ENCODE peak calls at places on chromosome 17, in ten cellular contexts. Y is kidney; L is left ventricle myocardium inferior; Z is HCT116; S is GM23338; M is mesendoderm; U is cardiac muscle cell; G is CD8-positive, alpha-beta T cell; O is heart right ventricle; P is uterus. R is an unnamed sample. For H3K4me1, the result is how much of the 10 kb centered on the place peaks cover.

GRCh38 chr17:292016-292415 is 60.6 kb downstream of the RPH3AL start:
- DNase-seq in Y (peak), L (no peak), Z (no peak), S (no peak), M (no peak), U (no peak), G (no peak), O (no peak), P (no peak), R (no peak)

GRCh38 chr17:77427471-77427991 is 286.8 kb downstream of the SEC14L1 start:
- DNase-seq in Y (peak), L (peak), Z (no peak), S (no peak), M (no peak), U (peak), G (no peak), O (peak), P (peak), R (no peak)

GRCh38 chr17:2682304-2682938 is 29.1 kb downstream of the CLUH start:
- DNase-seq in Y (no peak), L (no peak), Z (no peak), S (no peak), M (no peak), U (no peak), G (no peak), O (no peak), P (no peak), R (no peak)

GRCh38 chr17:50807014-50807413 is 28.4 kb upstream of the WFIKKN2 start:
- DNase-seq in Y (no peak), L (no peak), Z (no peak), S (no peak), M (no peak), U (peak), G (no peak), O (no peak), P (no peak), R (no peak)

GRCh38 chr17:46769531-46770438 is 48.7 kb downstream of the WNT3 start:
- DNase-seq in Y (peak), L (no peak), Z (no peak), S (no peak), M (no peak), U (no peak), G (no peak), O (no peak), P (no peak), R (no peak)

GRCh38 chr17:64635647-64636305 is 26.3 kb downstream of the SMURF2 start:
- DNase-seq in Y (no peak), L (no peak), Z (no peak), S (no peak), M (no peak), U (peak), G (no peak), O (no peak), P (no peak), R (no peak)

GRCh38 chr17:81962499-81963441 is 1.8 kb upstream of the NOTUM start:
- DNase-seq in Y (no peak), L (no peak), Z (no peak), S (peak), M (no peak), U (no peak), G (no peak), O (no peak), P (no peak), R (no peak)

GRCh38 chr17:67018429-67019125 is 25.8 kb upstream of the CACNG1 start:
- DNase-seq in Y (no peak), L (no peak), Z (no peak), S (no peak), M (no peak), U (no peak), G (no peak), O (no peak), P (no peak), R (no peak)

GRCh38 chr17:51734462-51734861 is 424.1 kb downstream of the CA10 start:
- DNase-seq in Y (no peak), L (no peak), Z (peak), S (peak), M (peak), U (no peak), G (no peak), O (peak), P (no peak), R (no peak)

GRCh38 chr17:16492613-16493290 is 759 bp upstream of the LRRC75A start:
- DNase-seq in Y (no peak), L (no peak), Z (no peak), S (peak), M (no peak), U (no peak), G (no peak), O (no peak), P (no peak), R (no peak)

GRCh38 chr17:63531022-63531965 is 8.1 kb downstream of the KCNH6 start:
- DNase-seq in Y (peak), L (no peak), Z (no peak), S (no peak), M (no peak), U (no peak), G (no peak), O (no peak), P (no peak), R (no peak)

GRCh38 chr17:77327566-77328463 is 187.0 kb downstream of the SEC14L1 start:
- DNase-seq in Y (peak), L (no peak), Z (no peak), S (no peak), M (no peak), U (no peak), G (no peak), O (no peak), P (no peak), R (no peak)

GRCh38 chr17:27295945-27296344 is 2.0 kb downstream of the WSB1 start:
- DNase-seq in Y (no peak), L (no peak), Z (no peak), S (no peak), M (no peak), U (peak), G (no peak), O (no peak), P (no peak), R (no peak)

GRCh38 chr17:29590979-29591736 is 1.7 kb upstream of the GIT1 start:
- DNase-seq in Y (no peak), L (no peak), Z (peak), S (peak), M (peak), U (peak), G (no peak), O (peak), P (peak), R (no peak)

GRCh38 chr17:75240394-75241142 is 20.8 kb downstream of the GGA3 start:
- DNase-seq in Y (peak), L (no peak), Z (peak), S (peak), M (peak), U (peak), G (no peak), O (no peak), P (no peak), R (no peak)

GRCh38 chr17:40440166-40440565 is 3.1 kb upstream of the IGFBP4 start:
- DNase-seq in Y (no peak), L (no peak), Z (no peak), S (no peak), M (no peak), U (no peak), G (no peak), O (no peak), P (no peak), R (no peak)

GRCh38 chr17:74744714-74745547 is 3.5 kb upstream of the NHERF1 start:
- DNase-seq in Y (peak), L (peak), Z (peak), S (peak), M (peak), U (peak), G (peak), O (peak), P (peak), R (peak)

GRCh38 chr17:1078831-1079561 is 82.1 kb downstream of the TIMM22 start:
- DNase-seq in Y (peak), L (peak), Z (no peak), S (peak), M (peak), U (no peak), G (no peak), O (peak), P (no peak), R (no peak)

GRCh38 chr17:8189041-8189710 is 804 bp downstream of the BORCS6 start:
- DNase-seq in Y (peak), L (peak), Z (no peak), S (no peak), M (no peak), U (no peak), G (peak), O (peak), P (no peak), R (no peak)

GRCh38 chr17:33647976-33648375 is 354.9 kb upstream of the ASIC2 start:
- DNase-seq in Y (no peak), L (no peak), Z (no peak), S (peak), M (peak), U (peak), G (no peak), O (no peak), P (peak), R (no peak)

GRCh38 chr17:10192963-10193362 is 5.4 kb downstream of the GAS7 start:
- DNase-seq in Y (no peak), L (no peak), Z (no peak), S (no peak), M (no peak), U (peak), G (no peak), O (no peak), P (peak), R (no peak)

GRCh38 chr17:64024215-64024654 is 3.8 kb upstream of the ICAM2 start:
- DNase-seq in Y (no peak), L (no peak), Z (no peak), S (no peak), M (no peak), U (no peak), G (no peak), O (no peak), P (no peak), R (no peak)

GRCh38 chr17:28326114-28326513 is 7.1 kb downstream of the TMEM97 start:
- DNase-seq in Y (no peak), L (no peak), Z (no peak), S (no peak), M (no peak), U (no peak), G (no peak), O (no peak), P (no peak), R (no peak)

GRCh38 chr17:17343896-17344506 is 40.8 kb downstream of the NT5M start:
- DNase-seq in Y (no peak), L (no peak), Z (no peak), S (no peak), M (no peak), U (no peak), G (no peak), O (no peak), P (no peak), R (no peak)

GRCh38 chr17:32187276-32187675 is 45.0 kb downstream of the RHOT1 start:
- DNase-seq in Y (no peak), L (no peak), Z (no peak), S (no peak), M (no peak), U (no peak), G (no peak), O (no peak), P (no peak), R (no peak)

GRCh38 chr17:78645421-78646295 is 68.5 kb upstream of the DNAH17 start:
- DNase-seq in Y (peak), L (peak), Z (no peak), S (peak), M (no peak), U (peak), G (peak), O (peak), P (peak), R (peak)

GRCh38 chr17:35477248-35477647 is 28.7 kb upstream of the SLFN13 start:
- DNase-seq in Y (no peak), L (no peak), Z (no peak), S (no peak), M (no peak), U (no peak), G (no peak), O (no peak), P (no peak), R (no peak)

GRCh38 chr17:74711058-74711824 is 1.5 kb downstream of the CD300LF start:
- DNase-seq in Y (peak), L (no peak), Z (no peak), S (no peak), M (no peak), U (no peak), G (no peak), O (no peak), P (no peak), R (no peak)

GRCh38 chr17:32518856-32519768 is 32.3 kb downstream of the CDK5R1 start:
- DNase-seq in Y (peak), L (peak), Z (no peak), S (peak), M (peak), U (peak), G (peak), O (peak), P (no peak), R (no peak)

GRCh38 chr17:70569131-70569530 is 399.8 kb downstream of the KCNJ2 start:
- DNase-seq in Y (no peak), L (no peak), Z (no peak), S (no peak), M (no peak), U (no peak), G (no peak), O (no peak), P (no peak), R (no peak)

GRCh38 chr17:29012535-29012934 is 6.7 kb upstream of the SEZ6 start:
- DNase-seq in Y (no peak), L (no peak), Z (no peak), S (no peak), M (peak), U (no peak), G (no peak), O (no peak), P (no peak), R (no peak)

GRCh38 chr17:48589831-48590602 is at the start of gene HOXB3:
- DNase-seq in Y (peak), L (no peak), Z (no peak), S (no peak), M (no peak), U (no peak), G (no peak), O (no peak), P (no peak), R (no peak)

GRCh38 chr17:20095366-20096080 is 86.4 kb downstream of the SPECC1 start:
- DNase-seq in Y (peak), L (peak), Z (peak), S (peak), M (peak), U (peak), G (no peak), O (peak), P (peak), R (peak)

GRCh38 chr17:64066709-64067108 is 46.3 kb upstream of the ICAM2 start:
- DNase-seq in Y (no peak), L (no peak), Z (no peak), S (no peak), M (no peak), U (no peak), G (peak), O (no peak), P (no peak), R (no peak)

GRCh38 chr17:48515925-48516900 is 14.6 kb downstream of the HOXB1 start:
- DNase-seq in Y (no peak), L (no peak), Z (no peak), S (peak), M (peak), U (no peak), G (no peak), O (no peak), P (no peak), R (no peak)

GRCh38 chr17:68036304-68037147 is 991 bp downstream of the KPNA2 start:
- DNase-seq in Y (no peak), L (no peak), Z (peak), S (no peak), M (no peak), U (peak), G (no peak), O (no peak), P (no peak), R (no peak)

GRCh38 chr17:1880851-1881630 is 51.2 kb downstream of the RPA1 start:
- DNase-seq in Y (no peak), L (no peak), Z (no peak), S (no peak), M (no peak), U (peak), G (no peak), O (no peak), P (no peak), R (no peak)

GRCh38 chr17:82241183-82241925 is 12.5 kb downstream of the SLC16A3 start:
- DNase-seq in Y (peak), L (peak), Z (no peak), S (no peak), M (no peak), U (peak), G (no peak), O (peak), P (peak), R (peak)

DNA sequence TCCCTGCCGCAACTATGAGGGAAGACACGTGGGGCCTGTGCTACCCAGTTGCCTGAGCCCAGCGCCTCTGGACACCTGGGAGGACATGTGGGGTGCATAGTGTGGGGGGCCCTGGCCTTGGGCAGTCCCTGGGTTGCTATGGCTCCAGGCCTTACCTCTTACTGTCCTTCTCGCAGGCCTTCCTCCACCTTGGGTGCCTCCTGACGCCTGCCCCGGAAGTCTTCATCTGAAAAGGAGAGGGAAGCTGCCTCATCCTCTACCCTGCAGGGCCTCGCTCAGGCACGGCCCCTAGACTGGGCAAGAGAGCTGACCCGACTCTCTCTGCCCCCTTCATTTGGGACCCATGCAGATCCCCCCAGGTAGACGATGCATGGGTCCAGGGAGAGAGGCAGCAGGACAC is 16.5 kb upstream of the MRPS23 start:
- DNase-seq in Y (peak), L (no peak), Z (no peak), S (no peak), M (no peak), U (no peak), G (no peak), O (no peak), P (peak), R (no peak)
- H3K4me1 ChIP-seq in Y (under half), L (half or more), Z (half or more), S (under half), M (under half), U (under half), G (under half), O (under half), P (under half), R (half or more)

DNA sequence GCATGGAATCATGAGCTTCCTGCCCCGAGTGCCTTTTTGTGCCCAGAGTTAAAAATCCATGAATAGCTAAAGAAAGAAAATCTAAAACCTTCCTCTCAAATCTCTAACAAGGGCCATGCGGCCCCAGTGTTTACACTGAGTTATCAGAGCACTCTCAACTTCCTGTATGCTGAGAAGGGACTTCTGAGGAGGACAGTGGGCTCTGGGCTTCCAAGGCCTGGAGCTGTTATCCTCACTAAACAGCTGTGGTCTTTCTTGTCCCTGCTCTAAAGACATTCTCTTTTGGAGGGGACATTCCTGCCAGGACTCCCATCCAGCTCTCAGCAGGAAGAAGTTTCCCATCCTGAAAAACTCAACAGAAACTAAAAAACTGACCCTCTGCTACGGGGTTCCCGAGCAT is 135.6 kb downstream of the AATF start:
- DNase-seq in Y (no peak), L (no peak), Z (no peak), S (no peak), M (no peak), U (no peak), G (no peak), O (no peak), P (no peak), R (no peak)
- H3K27ac ChIP-seq in Y (no peak), L (no peak), Z (no peak), S (peak), M (no peak), U (no peak), G (no peak), O (no peak), P (no peak), R (no peak)

GRCh38 chr17:57459286-57459915 is 203.1 kb downstream of the MSI2 start:
- DNase-seq in Y (no peak), L (no peak), Z (peak), S (no peak), M (no peak), U (peak), G (no peak), O (no peak), P (no peak), R (no peak)
- H3K4me3 ChIP-seq in Y (no peak), L (no peak), Z (no peak), S (no peak), M (no peak), U (no peak), G (no peak), O (no peak), P (no peak), R (no peak)

DNA sequence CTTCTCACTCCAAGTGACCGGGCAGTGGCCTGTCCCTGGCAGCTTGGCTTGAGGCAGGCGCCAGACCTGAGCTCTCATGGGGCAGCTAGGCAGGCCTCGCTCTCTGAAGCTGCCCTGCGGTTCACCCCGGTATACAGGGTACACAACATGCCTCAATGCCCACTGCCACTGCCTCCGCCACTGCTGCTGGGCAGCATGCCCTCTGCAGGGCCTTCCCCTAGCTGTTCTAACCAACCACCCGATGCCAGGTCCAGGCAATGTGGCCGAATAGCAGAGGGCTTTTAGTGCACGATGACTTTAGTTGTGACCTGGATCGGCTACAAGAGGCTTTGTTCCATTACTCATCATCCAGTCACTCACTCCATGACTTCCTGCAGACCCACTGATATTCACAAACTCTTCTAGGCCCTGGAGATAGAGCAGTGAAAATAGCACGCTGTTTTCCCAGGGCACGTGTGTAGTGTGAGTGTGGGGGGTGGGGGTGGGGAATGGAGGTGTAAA is 19.7 kb downstream of the CDC42EP4 start:
- DNase-seq in Y (peak), L (peak), Z (peak), S (no peak), M (no peak), U (peak), G (no peak), O (peak), P (no peak), R (peak)
- H3K4me1 ChIP-seq in Y (under half), L (half or more), Z (half or more), S (under half), M (under half), U (under half), G (under half), O (half or more), P (under half), R (half or more)

GRCh38 chr17:4498461-4499397 is at the start of gene SPNS2:
- DNase-seq in Y (peak), L (peak), Z (no peak), S (peak), M (peak), U (peak), G (peak), O (peak), P (no peak), R (no peak)
- H3K27ac ChIP-seq in Y (peak), L (peak), Z (no peak), S (no peak), M (no peak), U (no peak), G (no peak), O (peak), P (peak), R (peak)

DNA sequence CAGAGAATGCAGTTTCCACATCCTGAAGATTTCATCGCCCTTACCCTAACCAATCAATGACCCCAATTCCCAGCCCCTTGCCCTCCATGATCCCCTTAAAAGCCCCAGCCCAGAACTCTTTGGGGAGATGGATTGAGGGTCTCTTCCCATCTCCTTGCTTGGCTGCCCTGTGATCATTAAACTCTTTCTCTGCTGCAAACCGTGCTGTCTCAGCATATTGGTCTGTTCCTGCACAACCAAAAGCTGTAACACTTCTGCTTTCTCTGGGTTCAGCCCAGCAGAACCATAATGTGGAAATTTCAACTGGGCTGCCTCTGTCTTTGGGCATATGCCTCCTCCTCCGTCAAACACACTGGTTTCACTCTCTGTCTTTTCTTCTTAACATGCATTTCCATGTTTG is 67.0 kb upstream of the NLRP1 start:
- DNase-seq in Y (no peak), L (no peak), Z (no peak), S (no peak), M (no peak), U (no peak), G (no peak), O (no peak), P (no peak), R (no peak)
- H3K4me3 ChIP-seq in Y (no peak), L (no peak), Z (no peak), S (no peak), M (no peak), U (no peak), G (no peak), O (no peak), P (no peak), R (no peak)